ENCODE peak calls at places on chromosome 15, in nine cellular contexts. Q is IMR-90, P is mesendoderm, C is OCI-LY7, N is astrocyte, A is PC-9, G is GM23248, Y is neural progenitor cell, S is GM12878. E is an unnamed sample.

GRCh38 chr15:51227967-51228783 is 110.2 kb downstream of the CYP19A1 start:
- DNase-seq in Q (peak; percentile 89), P (peak; percentile 94), C (no peak), N (peak; percentile 85), A (peak; percentile 53), G (peak; percentile 96), Y (no peak), S (peak; percentile 76), E (peak; percentile 26)

GRCh38 chr15:88256261-88257230 is at the start of gene NTRK3:
- DNase-seq in Q (no peak), P (peak; percentile 66), C (peak; percentile 42), N (peak; percentile 37), A (no peak), G (peak; percentile 44), Y (peak; percentile 76), S (no peak), E (peak; percentile 15)

GRCh38 chr15:58201536-58201935 is 63.4 kb downstream of the AQP9 start:
- DNase-seq in Q (peak; percentile 45), P (no peak), C (no peak), N (peak; percentile 44), A (no peak), G (peak; percentile 76), Y (no peak), S (no peak), E (no peak)

GRCh38 chr15:23687143-23687470 is at the start of gene NDN:
- DNase-seq in Q (peak; percentile 52), P (peak; percentile 78), C (no peak), N (peak; percentile 49), A (no peak), G (peak; percentile 72), Y (peak; percentile 86), S (no peak), E (no peak)

GRCh38 chr15:41558400-41559238 is at the start of gene TYRO3:
- DNase-seq in Q (no peak), P (peak; percentile 63), C (peak; percentile 48), N (no peak), A (no peak), G (peak; percentile 85), Y (peak; percentile 86), S (no peak), E (peak; percentile 63)

GRCh38 chr15:77617507-77618285 is 15.0 kb downstream of the LINGO1 start:
- DNase-seq in Q (no peak), P (peak; percentile 65), C (peak; percentile 37), N (no peak), A (no peak), G (peak; percentile 32), Y (no peak), S (no peak), E (no peak)

GRCh38 chr15:79310612-79310984 is 314 bp upstream of the TMED3 start:
- DNase-seq in Q (peak; percentile 21), P (peak; percentile 83), C (peak; percentile 71), N (peak; percentile 18), A (no peak), G (peak; percentile 50), Y (no peak), S (no peak), E (no peak)

GRCh38 chr15:55267401-55268053 is 22.1 kb downstream of the RAB27A start:
- DNase-seq in Q (peak; percentile 74), P (no peak), C (no peak), N (peak; percentile 81), A (no peak), G (no peak), Y (no peak), S (no peak), E (no peak)

GRCh38 chr15:93035953-93036810 is 52.8 kb downstream of the RGMA start:
- DNase-seq in Q (peak; percentile 30), P (peak; percentile 55), C (peak; percentile 66), N (no peak), A (no peak), G (peak; percentile 35), Y (peak; percentile 50), S (no peak), E (peak; percentile 54)

GRCh38 chr15:70741677-70742293 is 21.6 kb downstream of the UACA start:
- DNase-seq in Q (peak; percentile 65), P (no peak), C (no peak), N (peak; percentile 48), A (peak; percentile 80), G (peak; percentile 78), Y (no peak), S (no peak), E (no peak)

GRCh38 chr15:22904736-22905135 is 66.3 kb downstream of the NIPA2 start:
- DNase-seq in Q (no peak), P (no peak), C (no peak), N (no peak), A (no peak), G (no peak), Y (no peak), S (no peak), E (no peak)

GRCh38 chr15:71202712-71203111 is 87.4 kb downstream of the THSD4 start:
- DNase-seq in Q (no peak), P (peak; percentile 44), C (no peak), N (no peak), A (no peak), G (no peak), Y (no peak), S (no peak), E (no peak)

GRCh38 chr15:95446854-95447253 is 883.6 kb upstream of the NR2F2 start:
- DNase-seq in Q (no peak), P (no peak), C (peak; percentile 1), N (no peak), A (no peak), G (no peak), Y (no peak), S (peak; percentile 52), E (peak; percentile 47)

GRCh38 chr15:28192772-28193171 is 93.7 kb upstream of the OCA2 start:
- DNase-seq in Q (no peak), P (no peak), C (no peak), N (no peak), A (no peak), G (no peak), Y (no peak), S (no peak), E (no peak)

GRCh38 chr15:70558406-70559222 is 204.7 kb downstream of the UACA start:
- DNase-seq in Q (no peak), P (no peak), C (no peak), N (no peak), A (no peak), G (no peak), Y (no peak), S (no peak), E (no peak)

GRCh38 chr15:57380854-57381253 is 4.5 kb downstream of the CGNL1 start:
- DNase-seq in Q (no peak), P (no peak), C (no peak), N (no peak), A (no peak), G (no peak), Y (no peak), S (no peak), E (no peak)

GRCh38 chr15:51022206-51022605 is 72.5 kb downstream of the TNFAIP8L3 start:
- DNase-seq in Q (peak; percentile 3), P (no peak), C (no peak), N (no peak), A (no peak), G (peak; percentile 3), Y (no peak), S (no peak), E (no peak)

GRCh38 chr15:63826513-63826912 is 7.2 kb downstream of the HERC1 start:
- DNase-seq in Q (peak; percentile 48), P (peak; percentile 21), C (peak; percentile 57), N (no peak), A (no peak), G (peak; percentile 56), Y (no peak), S (no peak), E (no peak)

GRCh38 chr15:73781038-73781925 is 28.1 kb upstream of the INSYN1 start:
- DNase-seq in Q (peak; percentile 21), P (peak; percentile 68), C (peak; percentile 2), N (no peak), A (no peak), G (peak; percentile 60), Y (no peak), S (no peak), E (no peak)

GRCh38 chr15:89356634-89357298 is 22.1 kb upstream of the POLG start:
- DNase-seq in Q (no peak), P (no peak), C (peak; percentile 25), N (no peak), A (no peak), G (peak; percentile 59), Y (peak; percentile 57), S (no peak), E (no peak)

GRCh38 chr15:100879046-100879445 is 585 bp upstream of the ALDH1A3 start:
- DNase-seq in Q (no peak), P (peak; percentile 25), C (no peak), N (no peak), A (no peak), G (peak; percentile 42), Y (peak; percentile 65), S (no peak), E (no peak)
- H3K4me2 ChIP-seq in Q (no peak overlapping the region), P (peak overlapping the region; percentile 42), C (no peak overlapping the region), N (peak overlapping the region; percentile 85), A (peak overlapping the region; percentile 99), G (peak overlapping the region; percentile 52), Y (peak overlapping the region; percentile 97), S (no peak overlapping the region), E (no peak overlapping the region)

DNA sequence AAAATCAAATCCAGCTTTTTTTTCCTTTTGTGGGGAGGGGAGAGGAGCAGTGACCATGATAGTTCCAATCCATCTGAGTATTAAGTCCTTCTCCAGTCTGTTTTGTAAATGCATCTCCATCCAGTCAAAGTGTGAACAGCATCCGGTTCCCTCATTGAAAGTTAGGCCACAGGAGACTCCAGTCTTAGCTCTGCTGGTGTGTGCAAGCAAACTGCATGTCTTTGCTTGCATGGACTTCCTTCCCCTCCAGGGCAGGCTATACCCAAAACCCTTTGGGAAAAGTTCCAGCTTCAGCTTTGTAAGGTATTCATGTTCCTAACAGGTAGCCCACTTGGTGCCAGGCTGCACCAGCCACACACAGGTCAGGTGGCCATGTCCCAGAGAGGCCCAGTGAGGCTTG is 3.1 kb upstream of the MAN2C1 start:
- DNase-seq in Q (no peak), P (no peak), C (no peak), N (no peak), A (no peak), G (no peak), Y (no peak), S (no peak), E (no peak)
- H3K36me3 ChIP-seq in Q (peaks cover 33% of the 10 kb centered on the region), P (peaks cover 9% of the 10 kb centered on the region), C (peaks cover 76% of the 10 kb centered on the region), N (peaks cover 26% of the 10 kb centered on the region), A (peaks cover 14% of the 10 kb centered on the region), G (peaks cover 18% of the 10 kb centered on the region), Y (peaks cover 22% of the 10 kb centered on the region), S (peaks cover 11% of the 10 kb centered on the region), E (peaks cover 68% of the 10 kb centered on the region)

DNA sequence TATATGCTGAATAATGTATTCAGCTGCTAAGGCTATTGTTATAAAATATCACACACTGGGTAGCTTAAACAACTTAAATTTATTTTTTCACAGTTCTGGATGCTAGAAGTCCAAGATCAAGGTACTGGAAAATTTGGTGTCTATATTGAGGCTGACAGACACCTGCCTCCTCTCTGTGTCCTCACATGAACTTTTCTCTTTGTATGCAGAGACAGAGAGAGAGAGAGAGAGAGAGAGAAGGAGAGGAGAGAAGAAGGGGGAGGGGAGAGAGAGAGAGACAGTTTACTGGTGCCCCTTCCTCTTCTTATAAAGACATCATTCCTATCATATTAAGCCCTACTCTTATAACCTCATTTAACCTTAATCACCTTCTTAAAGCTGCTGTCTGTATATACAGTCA is 320.1 kb upstream of the THBS1 start:
- DNase-seq in Q (no peak), P (no peak), C (no peak), N (no peak), A (no peak), G (no peak), Y (no peak), S (no peak), E (no peak)
- H3K4me2 ChIP-seq in Q (no peak overlapping the region), P (no peak overlapping the region), C (no peak overlapping the region), N (peak overlapping the region; percentile 31), A (no peak overlapping the region), G (peak overlapping the region; percentile 36), Y (no peak overlapping the region), S (no peak overlapping the region), E (no peak overlapping the region)

GRCh38 chr15:30926161-30926560 is 22.4 kb downstream of the FAN1 start:
- DNase-seq in Q (no peak), P (no peak), C (no peak), N (no peak), A (no peak), G (no peak), Y (no peak), S (no peak), E (no peak)
- H3K36me3 ChIP-seq in Q (peaks cover 61% of the 10 kb centered on the region), P (peaks cover 11% of the 10 kb centered on the region), C (peaks cover 64% of the 10 kb centered on the region), N (peaks cover 28% of the 10 kb centered on the region), A (no peaks in the 10 kb centered on the region), G (peaks cover 13% of the 10 kb centered on the region), Y (no peaks in the 10 kb centered on the region), S (peaks cover 19% of the 10 kb centered on the region), E (peaks cover 94% of the 10 kb centered on the region)